ENCODE peak calls at places on chromosomes 4 and X, in nine cellular contexts. X is mammary epithelial cell, Z is GM23248, Y is keratinocyte, K is GM12878, M is GM23338, Q is A549, D is HCT116, L is astrocyte. H is an unnamed sample.

GRCh38 chr4:8451440-8452182 is 11.0 kb downstream of the TRMT44 start:
- DNase-seq in D (no peak), Z (no peak), M (no peak), X (peak; percentile 75), K (no peak), Q (no peak), Y (no peak), L (no peak), H (no peak)

GRCh38 chr4:152999376-153000067 is 63.4 kb downstream of the FHDC1 start:
- DNase-seq in Q (no peak), M (no peak), Y (no peak), Z (no peak), D (no peak), K (no peak), X (no peak), L (no peak), H (no peak)

GRCh38 chr4:1021386-1022050 is 10.1 kb downstream of the FGFRL1 start:
- DNase-seq in Z (no peak), X (no peak), L (no peak), D (no peak), K (peak; percentile 41), Y (no peak), M (no peak), Q (no peak), H (no peak)

GRCh38 chrX:94455782-94456181 is 781.8 kb downstream of the FAM133A start:
- DNase-seq in Y (no peak), Q (no peak), D (no peak), L (no peak), Z (no peak), M (peak; percentile 43), K (no peak), X (no peak), H (peak; percentile 14)

GRCh38 chr4:1371831-1372165 is 24.8 kb downstream of the UVSSA start:
- DNase-seq in Z (no peak), K (no peak), X (no peak), L (no peak), Y (no peak), D (no peak), Q (no peak), M (no peak), H (no peak)

GRCh38 chrX:140766024-140766611 is 56.6 kb downstream of the LINC00632 start:
- DNase-seq in Y (no peak), K (no peak), D (no peak), Q (peak; percentile 68), Z (peak; percentile 63), X (peak; percentile 13), L (peak; percentile 35), M (peak; percentile 60), H (peak; percentile 62)

GRCh38 chr4:26459054-26459755 is 31.1 kb downstream of the CCKAR start:
- DNase-seq in L (peak; percentile 71), K (peak; percentile 26), Q (peak; percentile 59), Y (peak; percentile 25), M (peak; percentile 76), D (peak; percentile 61), Z (peak; percentile 80), X (peak; percentile 44), H (peak; percentile 73)

GRCh38 chr4:173192375-173193162 is 24.0 kb downstream of the GALNT7 start:
- DNase-seq in Y (no peak), L (no peak), K (no peak), M (no peak), X (no peak), D (no peak), Q (peak; percentile 30), Z (no peak), H (no peak)

GRCh38 chr4:122259849-122260248 is 107.7 kb downstream of the BLTP1 start:
- DNase-seq in M (no peak), Y (no peak), K (no peak), X (no peak), D (no peak), L (no peak), Q (no peak), Z (no peak), H (no peak)

GRCh38 chrX:124328765-124329164 is 3.7 kb upstream of the TEX13D start:
- DNase-seq in K (no peak), Y (peak; percentile 50), D (no peak), M (no peak), Q (peak; percentile 7), X (peak; percentile 71), Z (peak; percentile 45), L (peak; percentile 2), H (peak; percentile 13)

GRCh38 chr4:186204103-186204559 is 12.8 kb downstream of the CYP4V2 start:
- DNase-seq in X (no peak), Q (no peak), Z (no peak), D (peak; percentile 81), Y (no peak), K (no peak), M (peak; percentile 52), L (peak; percentile 8), H (peak; percentile 6)

GRCh38 chrX:51894697-51895336 is 1.4 kb downstream of the MAGED1 start:
- DNase-seq in Q (no peak), K (no peak), X (no peak), M (peak; percentile 26), Y (no peak), Z (peak; percentile 52), D (no peak), L (peak; percentile 21), H (peak; percentile 46)

GRCh38 chr4:74146581-74147129 is 11.3 kb upstream of the MTHFD2L start:
- DNase-seq in Z (no peak), Q (no peak), M (no peak), D (no peak), Y (no peak), K (no peak), X (no peak), L (no peak), H (no peak)

GRCh38 chr4:146567396-146567795 is 45.7 kb upstream of the SLC10A7 start:
- DNase-seq in Z (peak; percentile 35), M (peak; percentile 3), X (peak; percentile 6), L (no peak), Q (peak; percentile 11), Y (no peak), K (no peak), D (no peak), H (peak; percentile 53)

GRCh38 chr4:71377561-71377960 is 38.7 kb downstream of the SLC4A4 start:
- DNase-seq in Y (no peak), M (no peak), L (peak; percentile 91), Z (peak; percentile 83), D (no peak), X (peak; percentile 22), Q (peak; percentile 42), K (no peak), H (no peak)

GRCh38 chr4:59945716-59946115 is 1254.4 kb upstream of the ADGRL3 start:
- DNase-seq in Y (peak; percentile 1), Q (no peak), L (no peak), Z (no peak), D (no peak), K (no peak), X (no peak), M (no peak), H (no peak)

GRCh38 chr4:59945277-59945676 is 1254.8 kb upstream of the ADGRL3 start:
- DNase-seq in Q (no peak), X (no peak), Y (peak; percentile 15), Z (peak; percentile 1), L (no peak), M (no peak), D (no peak), K (no peak), H (no peak)
- H3K4me2 ChIP-seq in Q (no peak overlapping the region), X (no peak overlapping the region), Y (no peak overlapping the region), Z (no peak overlapping the region), L (no peak overlapping the region), M (no peak overlapping the region), D (no peak overlapping the region), K (no peak overlapping the region), H (no peak overlapping the region)

GRCh38 chr4:169311643-169312365 is 41.0 kb upstream of the SH3RF1 start:
- DNase-seq in D (peak; percentile 66), Z (peak; percentile 60), L (no peak), Y (no peak), Q (peak; percentile 45), X (peak; percentile 22), M (peak; percentile 94), K (peak; percentile 30), H (peak; percentile 90)

GRCh38 chr4:169315530-169316306 is 45.0 kb upstream of the SH3RF1 start:
- DNase-seq in M (peak; percentile 4), X (peak; percentile 23), Z (peak; percentile 47), D (no peak), L (peak; percentile 74), Y (peak; percentile 35), Q (peak; percentile 9), K (no peak), H (peak; percentile 64)

GRCh38 chr4:169312690-169313422 is 42.1 kb upstream of the SH3RF1 start:
- DNase-seq in D (no peak), Q (no peak), M (no peak), Z (no peak), L (no peak), X (no peak), K (no peak), Y (no peak), H (no peak)

GRCh38 chr4:169313732-169314131 is 43.0 kb upstream of the SH3RF1 start:
- DNase-seq in M (no peak), Y (no peak), Z (no peak), K (no peak), D (no peak), L (no peak), Q (no peak), X (peak; percentile 53), H (no peak)

GRCh38 chr4:169314906-169315305 is 44.1 kb upstream of the SH3RF1 start:
- DNase-seq in D (peak; percentile 37), M (no peak), X (peak; percentile 81), L (peak; percentile 57), Z (peak; percentile 58), K (no peak), Q (peak; percentile 70), Y (peak; percentile 79), H (no peak)
- H3K4me2 ChIP-seq in D (peak overlapping the region; percentile 67), M (no peak overlapping the region), X (peak overlapping the region; percentile 66), L (peak overlapping the region; percentile 72), Z (peak overlapping the region; percentile 47), K (no peak overlapping the region), Q (peak overlapping the region; percentile 70), Y (peak overlapping the region; percentile 60), H (no peak overlapping the region)

GRCh38 chr4:40195182-40196177 is 1.4 kb upstream of the RHOH start:
- DNase-seq in Q (no peak), D (no peak), L (no peak), X (no peak), Y (no peak), K (no peak), Z (no peak), M (no peak), H (no peak)
- H3K4me2 ChIP-seq in Q (no peak overlapping the region), D (no peak overlapping the region), L (peak overlapping the region; percentile 45), X (no peak overlapping the region), Y (no peak overlapping the region), K (peak overlapping the region; percentile 91), Z (no peak overlapping the region), M (peak overlapping the region; percentile 60), H (no peak overlapping the region)

DNA sequence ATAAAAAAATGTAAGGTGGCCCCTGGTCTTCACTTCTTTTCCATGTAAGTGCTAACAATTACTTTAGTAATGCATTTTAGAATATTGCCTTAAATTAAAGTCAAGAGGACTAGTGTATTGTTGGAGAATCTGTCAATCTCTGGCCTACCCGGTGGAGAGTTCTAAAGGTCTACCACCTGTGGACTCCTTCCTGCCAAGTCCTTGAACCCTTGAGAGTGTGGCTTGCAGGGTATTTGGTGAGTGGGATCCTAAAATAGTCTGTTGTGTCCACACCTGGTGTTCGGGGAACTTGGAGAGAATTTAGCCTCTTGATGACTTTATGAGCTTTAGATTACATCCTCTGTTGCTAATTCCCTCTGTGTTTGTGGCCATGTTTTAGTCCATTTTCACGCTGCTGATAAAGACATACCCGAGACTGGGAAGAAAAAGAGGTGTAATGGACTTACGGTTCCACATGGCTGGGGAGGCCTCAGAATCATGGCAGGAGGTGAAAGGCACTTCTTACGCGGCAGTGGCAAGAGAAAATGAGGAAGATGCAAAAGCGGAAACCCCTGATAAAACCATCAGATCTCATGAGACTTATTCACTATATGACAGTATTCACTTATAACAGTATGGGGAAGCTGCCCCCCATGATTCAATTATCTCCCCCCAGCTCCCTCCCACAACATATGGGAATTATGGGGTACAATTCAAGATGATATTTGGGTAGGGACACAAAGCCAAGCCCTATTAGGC is 23.8 kb downstream of the DDIT4L start:
- DNase-seq in K (no peak), M (no peak), X (no peak), Y (no peak), Z (no peak), Q (no peak), D (no peak), L (no peak), H (no peak)
- H3K4me2 ChIP-seq in K (no peak overlapping the region), M (no peak overlapping the region), X (no peak overlapping the region), Y (no peak overlapping the region), Z (no peak overlapping the region), Q (no peak overlapping the region), D (no peak overlapping the region), L (no peak overlapping the region), H (no peak overlapping the region)